ENCODE peak calls at places on chromosomes 13 and 19, in seven cellular contexts. I, B, W, O, K, S and A are unnamed samples.

GRCh38 chr13:110138700-110139036 is 168.3 kb downstream of the COL4A1 start:
- DNase-seq in I (no peak), B (no peak), W (no peak), O (no peak), K (no peak), S (no peak), A (no peak)

GRCh38 chr19:4206818-4207484 is 22.4 kb upstream of the EBI3 start:
- DNase-seq in I (no peak), B (no peak), W (no peak), O (no peak), K (peak; percentile 37), S (no peak), A (peak; percentile 71)

GRCh38 chr13:79585033-79585432 is 104.1 kb downstream of the NDFIP2 start:
- DNase-seq in I (no peak), B (no peak), W (no peak), O (no peak), K (no peak), S (no peak), A (no peak)

GRCh38 chr19:7337380-7338194 is 11.2 kb upstream of the ARHGEF18 start:
- DNase-seq in I (peak; percentile 24), B (no peak), W (peak; percentile 87), O (peak; percentile 57), K (no peak), S (peak; percentile 42), A (no peak)

GRCh38 chr19:406121-406711 is 2.7 kb downstream of the C2CD4C start:
- DNase-seq in I (no peak), B (no peak), W (peak; percentile 60), O (no peak), K (no peak), S (peak; percentile 19), A (no peak)

GRCh38 chr13:75530536-75530935 is 7.1 kb downstream of the COMMD6 start:
- DNase-seq in I (no peak), B (no peak), W (no peak), O (no peak), K (no peak), S (no peak), A (no peak)

GRCh38 chr13:74847966-74848365 is 634.0 kb downstream of the TBC1D4 start:
- DNase-seq in I (no peak), B (no peak), W (no peak), O (no peak), K (no peak), S (no peak), A (peak; percentile 13)

GRCh38 chr13:108915634-108916497 is 286.5 kb downstream of the MYO16 start:
- DNase-seq in I (peak; percentile 92), B (peak; percentile 82), W (peak; percentile 85), O (peak; percentile 90), K (peak; percentile 94), S (peak; percentile 94), A (peak; percentile 100)

GRCh38 chr13:47845981-47846380 is 155.1 kb downstream of the SUCLA2 start:
- DNase-seq in I (no peak), B (no peak), W (no peak), O (no peak), K (no peak), S (no peak), A (no peak)

GRCh38 chr19:30225615-30226463 is 146.3 kb upstream of the ZNF536 start:
- DNase-seq in I (no peak), B (no peak), W (no peak), O (no peak), K (no peak), S (no peak), A (no peak)

GRCh38 chr13:106310450-106310849 is 225.0 kb downstream of the EFNB2 start:
- DNase-seq in I (no peak), B (no peak), W (no peak), O (no peak), K (no peak), S (no peak), A (no peak)

GRCh38 chr13:114110091-114110829 is 22.2 kb downstream of the RASA3 start:
- DNase-seq in I (no peak), B (no peak), W (peak; percentile 93), O (peak; percentile 30), K (peak; percentile 43), S (peak; percentile 74), A (peak; percentile 57)

GRCh38 chr19:4641132-4641531 is 1.8 kb downstream of the TNFAIP8L1 start:
- DNase-seq in I (no peak), B (no peak), W (no peak), O (no peak), K (no peak), S (no peak), A (no peak)

GRCh38 chr13:30690282-30691188 is 44.8 kb upstream of the ALOX5AP start:
- DNase-seq in I (peak; percentile 77), B (peak; percentile 42), W (peak; percentile 86), O (peak; percentile 77), K (peak; percentile 94), S (peak; percentile 76), A (peak; percentile 99)

GRCh38 chr19:50658438-50659317 is 9.4 kb downstream of the C19orf81 start:
- DNase-seq in I (peak; percentile 16), B (peak; percentile 53), W (peak; percentile 82), O (peak; percentile 30), K (peak; percentile 3), S (peak; percentile 80), A (peak; percentile 24)

GRCh38 chr13:80755925-80756324 is 415.0 kb upstream of the SPRY2 start:
- DNase-seq in I (no peak), B (no peak), W (no peak), O (no peak), K (peak; percentile 23), S (no peak), A (peak; percentile 12)

GRCh38 chr19:15779756-15780476 is 7.5 kb upstream of the OR10H5 start:
- DNase-seq in I (peak; percentile 65), B (peak; percentile 88), W (no peak), O (peak; percentile 54), K (no peak), S (peak; percentile 23), A (peak; percentile 0)

GRCh38 chr19:5718032-5718578 is 1.8 kb downstream of the LONP1 start:
- DNase-seq in I (no peak), B (no peak), W (no peak), O (no peak), K (peak; percentile 27), S (no peak), A (peak; percentile 61)

DNA sequence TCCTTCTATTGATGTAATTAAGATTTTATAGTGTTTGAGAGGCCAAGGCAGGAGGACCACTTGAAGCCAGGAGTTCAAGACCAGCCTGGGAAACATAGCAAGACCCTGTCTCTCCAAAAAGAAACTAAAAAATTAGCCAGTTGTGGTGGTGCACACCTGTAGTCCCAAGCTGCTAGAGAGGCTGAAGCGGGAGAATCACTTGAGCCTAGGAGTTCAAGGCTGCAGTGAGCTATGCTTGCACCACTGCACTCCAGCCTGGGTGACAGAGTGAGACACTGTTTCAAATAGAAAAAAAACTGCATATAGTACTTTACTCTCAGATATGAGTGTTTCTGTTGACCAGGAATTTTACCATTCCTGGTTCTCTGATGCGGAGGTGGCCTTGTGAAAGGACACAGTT is 48.9 kb downstream of the CDADC1 start:
- DNase-seq in I (no peak), B (no peak), W (no peak), O (no peak), K (no peak), S (no peak), A (no peak)
- H3K4me3 ChIP-seq in I (no peak overlapping the region), B (no peak overlapping the region), W (no peak overlapping the region), O (no peak overlapping the region), K (no peak overlapping the region), S (no peak overlapping the region), A (no peak overlapping the region)

DNA sequence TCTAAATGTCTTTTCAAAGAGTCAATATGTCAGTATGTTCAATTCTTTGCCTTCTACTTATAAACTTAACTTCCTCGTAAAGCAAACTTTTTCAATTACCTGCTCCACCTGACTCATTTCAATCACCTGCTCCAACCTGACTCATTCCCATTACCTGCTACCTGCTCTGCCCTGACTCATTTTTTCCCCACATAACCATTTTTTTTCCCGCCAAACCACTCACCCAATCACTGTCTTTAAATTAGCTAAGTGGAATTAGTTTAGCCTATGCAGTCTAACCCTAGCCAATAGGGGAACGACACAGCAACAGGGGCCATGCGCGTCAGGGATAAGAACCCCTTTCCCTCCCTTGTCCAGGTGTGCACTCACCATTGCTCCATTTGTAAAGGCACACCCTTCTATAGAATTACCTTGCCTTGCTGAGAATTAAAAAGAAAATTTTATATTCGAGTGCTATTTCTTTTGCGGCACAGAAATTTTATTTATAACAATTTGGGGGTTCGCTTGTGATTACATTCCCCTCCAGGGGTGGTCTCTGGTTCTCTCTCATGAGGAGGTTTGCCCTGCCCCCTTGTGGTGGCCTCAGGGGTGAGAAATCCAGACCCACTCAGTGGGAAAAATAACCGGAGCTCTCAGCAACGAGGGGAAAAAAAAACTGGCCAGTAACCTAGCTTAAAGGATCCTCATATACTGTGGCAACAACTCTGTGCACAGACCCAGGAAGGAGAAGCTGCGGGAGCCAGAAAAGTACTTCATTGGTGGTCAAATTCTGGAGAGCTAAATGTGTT is 193.1 kb downstream of the ZNF486 start:
- DNase-seq in I (no peak), B (no peak), W (no peak), O (no peak), K (no peak), S (no peak), A (no peak)
- TF ChIP-seq CTCF in I (no peak), B (peak; percentile 11), W (peak; percentile 36), O (no peak), K (no peak), S (no peak), A (no peak)

GRCh38 chr19:47415953-47416666 is 3.2 kb downstream of the MEIS3 start:
- DNase-seq in I (no peak), B (no peak), W (no peak), O (no peak), K (no peak), S (no peak), A (no peak)

GRCh38 chr19:47418595-47419036 is 711 bp downstream of the MEIS3 start:
- DNase-seq in I (no peak), B (no peak), W (no peak), O (no peak), K (no peak), S (no peak), A (no peak)

GRCh38 chr19:47416667-47417033 is 2.7 kb downstream of the MEIS3 start:
- DNase-seq in I (no peak), B (no peak), W (no peak), O (no peak), K (no peak), S (no peak), A (no peak)

GRCh38 chr19:47417746-47418594 is 1.4 kb downstream of the MEIS3 start:
- DNase-seq in I (no peak), B (no peak), W (no peak), O (no peak), K (no peak), S (no peak), A (no peak)

GRCh38 chr19:47417107-47417745 is 2.1 kb downstream of the MEIS3 start:
- DNase-seq in I (no peak), B (no peak), W (no peak), O (no peak), K (no peak), S (no peak), A (no peak)
- H3K4me3 ChIP-seq in I (no peak overlapping the region), B (no peak overlapping the region), W (no peak overlapping the region), O (no peak overlapping the region), K (no peak overlapping the region), S (no peak overlapping the region), A (no peak overlapping the region)

DNA sequence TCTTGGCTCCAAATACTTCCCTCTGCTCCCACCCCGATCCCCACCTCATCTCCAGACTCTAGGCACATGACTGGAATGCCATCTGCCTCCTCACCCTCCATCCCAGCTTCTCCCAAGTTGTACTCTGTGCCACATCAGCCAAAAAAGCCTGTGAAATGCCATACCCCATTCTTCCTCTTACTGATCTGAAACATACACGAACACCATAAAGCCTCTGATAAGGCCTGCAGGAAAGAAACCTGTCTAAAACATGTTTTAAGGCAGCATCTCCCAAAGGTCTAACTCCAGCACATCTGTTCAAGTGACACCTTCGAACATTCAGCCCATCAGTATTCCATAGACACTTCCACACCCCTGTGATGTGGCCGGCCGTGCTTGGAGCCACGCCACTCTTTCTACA is 5.6 kb downstream of the GRIK5 start:
- DNase-seq in I (no peak), B (no peak), W (no peak), O (no peak), K (no peak), S (no peak), A (no peak)
- TF ChIP-seq CTCF in I (no peak), B (no peak), W (no peak), O (no peak), K (no peak), S (no peak), A (no peak)